ENCODE peak calls at places on chromosomes 5 and 9, in four cellular contexts. B, Y, H and S are unnamed samples.

GRCh38 chr5:15717002-15717401 is 217.0 kb downstream of the FBXL7 start:
- DNase-seq in B (no peak), Y (no peak), H (no peak), S (no peak)

GRCh38 chr9:128162215-128163026 is 2.4 kb downstream of the BBLN start:
- DNase-seq in Y (no peak), B (no peak), H (no peak), S (peak)

GRCh38 chr5:64811050-64811640 is 42.4 kb downstream of the CWC27 start:
- DNase-seq in H (peak), Y (peak), B (peak), S (peak)

GRCh38 chr5:180441577-180441976 is 52.6 kb upstream of the CNOT6 start:
- DNase-seq in B (no peak), H (no peak), Y (no peak), S (peak)

GRCh38 chr5:55540024-55540423 is 5.3 kb upstream of the PLPP1 start:
- DNase-seq in B (no peak), H (peak), Y (no peak), S (no peak)

GRCh38 chr9:114805670-114806551 is at the start of gene TNFSF15:
- DNase-seq in Y (peak), H (peak), B (peak), S (no peak)

GRCh38 chr5:52925001-52925400 is 64.2 kb upstream of the ITGA2 start:
- DNase-seq in Y (no peak), H (no peak), B (no peak), S (no peak)

GRCh38 chr9:116008278-116008677 is 145.3 kb upstream of the PAPPA start:
- DNase-seq in H (no peak), Y (no peak), B (no peak), S (no peak)

GRCh38 chr9:32841314-32841713 is 58.0 kb downstream of the TMEM215 start:
- DNase-seq in H (no peak), B (no peak), Y (no peak), S (no peak)

GRCh38 chr5:151087475-151087874 is 6.6 kb upstream of the TNIP1 start:
- DNase-seq in H (peak), Y (no peak), B (no peak), S (no peak)

GRCh38 chr5:79416499-79416898 is 97.4 kb downstream of the HOMER1 start:
- DNase-seq in H (peak), Y (peak), B (no peak), S (peak)

GRCh38 chr5:16489322-16489791 is 23.8 kb upstream of the ZNF622 start:
- DNase-seq in Y (no peak), B (no peak), H (peak), S (peak)

GRCh38 chr9:104025945-104026344 is 68.2 kb upstream of the SMC2 start:
- DNase-seq in B (no peak), H (no peak), Y (no peak), S (no peak)

GRCh38 chr5:162128117-162128516 is 60.5 kb downstream of the GABRG2 start:
- DNase-seq in Y (no peak), H (no peak), B (no peak), S (no peak)